ENCODE peak calls at places on chromosomes 13 and 19, in eight cellular contexts. Y, I, J, K, D, E, T and B are unnamed samples.

GRCh38 chr13:69296130-69296529 is 811.5 kb upstream of the ATXN8OS start:
- DNase-seq in E (no peak), J (no peak), Y (peak), T (no peak), I (no peak), D (no peak), K (no peak), B (no peak)

GRCh38 chr19:3617463-3617862 is 9.1 kb downstream of the CACTIN start:
- DNase-seq in E (no peak), I (no peak), J (peak), T (no peak), D (no peak), Y (no peak), K (no peak), B (no peak)

GRCh38 chr13:90416519-90416918 is 931.0 kb upstream of the MIR17HG start:
- DNase-seq in I (no peak), K (no peak), J (no peak), T (no peak), E (no peak), D (no peak), Y (no peak), B (no peak)

GRCh38 chr19:15815306-15815705 is at the start of gene OR10H1:
- DNase-seq in T (no peak), Y (peak), K (no peak), E (no peak), I (no peak), J (no peak), D (no peak), B (no peak)

GRCh38 chr19:10736916-10737551 is 19.2 kb downstream of the DNM2 start:
- DNase-seq in K (no peak), T (no peak), D (no peak), Y (no peak), E (no peak), I (no peak), J (no peak), B (no peak)

GRCh38 chr13:25687622-25688225 is 315.9 kb downstream of the ATP8A2 start:
- DNase-seq in Y (no peak), J (peak), K (no peak), T (no peak), I (no peak), E (no peak), D (no peak), B (no peak)

GRCh38 chr13:109140777-109141354 is 511.5 kb downstream of the MYO16 start:
- DNase-seq in Y (no peak), I (no peak), E (no peak), T (no peak), K (no peak), J (peak), D (no peak), B (no peak)

GRCh38 chr19:11422163-11423068 is 3.3 kb upstream of the RGL3 start:
- DNase-seq in K (peak), I (no peak), T (no peak), Y (peak), D (peak), E (no peak), J (peak), B (peak)

GRCh38 chr19:22607653-22608430 is 26.3 kb upstream of the ZNF492 start:
- DNase-seq in T (no peak), J (no peak), K (no peak), D (no peak), I (no peak), E (no peak), Y (no peak), B (no peak)

GRCh38 chr19:18762125-18763023 is 28.7 kb downstream of the COMP start:
- DNase-seq in I (no peak), T (peak), Y (peak), K (peak), E (no peak), D (no peak), J (peak), B (peak)

GRCh38 chr13:32256243-32256642 is 58.9 kb downstream of the ZAR1L start:
- DNase-seq in J (no peak), I (no peak), T (no peak), Y (no peak), E (no peak), K (no peak), D (no peak), B (no peak)

GRCh38 chr13:97749174-97749573 is 204.3 kb upstream of the IPO5 start:
- DNase-seq in Y (peak), K (no peak), J (no peak), D (no peak), E (no peak), T (no peak), I (no peak), B (no peak)

GRCh38 chr19:23762548-23762883 is 3.8 kb upstream of the ZNF681 start:
- DNase-seq in E (no peak), J (no peak), K (no peak), Y (no peak), I (no peak), T (no peak), D (no peak), B (no peak)

GRCh38 chr19:416416-416815 is 7.5 kb upstream of the C2CD4C start:
- DNase-seq in Y (no peak), K (peak), T (no peak), D (no peak), E (no peak), J (no peak), I (no peak), B (no peak)